ENCODE peak calls at places on chromosomes 13 and 19, in ten cellular contexts. L is small intestine; N is Daoy; X is amniotic stem cell; F is SW480; V is body of pancreas; W is naive thymus-derived CD8-positive, alpha-beta T cell; K is HFF-Myc; U is NCI-H748 treated with DMSO at 0.1 percent for 48 hours; A is stimulated activated CD4-positive, alpha-beta T cell treated with anti-CD3 and anti-CD28 coated beads, TNF-alpha, amount 100 ng/mL, for 48 hours. T is an unnamed sample.
A peak's percentile ranks its signal among the peaks of the same experiment; 100 is the strongest.

GRCh38 chr19:2223959-2224358 is 12.2 kb downstream of the PLEKHJ1 start:
- DNase-seq in K (no peak), A (no peak), X (no peak), N (no peak), V (no peak), W (no peak), U (no peak), F (no peak), L (no peak), T (no peak)

GRCh38 chr13:51714663-51715168 is 89.2 kb downstream of the DHRS12 start:
- DNase-seq in U (no peak), K (no peak), V (no peak), L (no peak), F (no peak), A (no peak), W (no peak), X (no peak), N (no peak), T (no peak)

GRCh38 chr19:13669780-13670355 is 94.5 kb upstream of the MRI1 start:
- DNase-seq in F (no peak), L (no peak), N (no peak), V (no peak), A (no peak), X (no peak), U (no peak), K (no peak), W (no peak), T (no peak)

GRCh38 chr13:87311165-87311564 is 360.0 kb upstream of the SLITRK5 start:
- DNase-seq in L (no peak), V (no peak), X (no peak), W (no peak), A (no peak), U (no peak), K (no peak), F (no peak), N (peak; percentile 3), T (no peak)

GRCh38 chr19:39473443-39473960 is 7.1 kb upstream of the TIMM50 start:
- DNase-seq in F (no peak), X (no peak), A (no peak), U (no peak), L (no peak), W (no peak), N (no peak), V (no peak), K (no peak), T (no peak)

GRCh38 chr19:11145147-11145924 is 10.2 kb downstream of the SPC24 start:
- DNase-seq in N (no peak), A (no peak), L (no peak), W (no peak), V (no peak), K (no peak), X (no peak), F (no peak), U (no peak), T (no peak)

GRCh38 chr19:2261438-2262172 is 5.4 kb upstream of the JSRP1 start:
- DNase-seq in U (no peak), K (no peak), L (peak; percentile 57), N (no peak), A (no peak), V (peak; percentile 53), X (no peak), F (no peak), W (peak; percentile 47), T (no peak)

GRCh38 chr19:35673121-35673804 is 6.9 kb downstream of the UPK1A start:
- DNase-seq in X (peak; percentile 55), V (peak; percentile 25), K (peak; percentile 14), W (peak; percentile 21), A (peak; percentile 44), N (peak; percentile 80), U (peak; percentile 53), F (peak; percentile 66), L (peak; percentile 25), T (no peak)

GRCh38 chr13:113976711-113977684 is 3.1 kb upstream of the C13orf46 start:
- DNase-seq in W (no peak), U (no peak), N (peak; percentile 27), L (no peak), F (peak; percentile 43), A (no peak), X (no peak), K (no peak), V (no peak), T (no peak)

GRCh38 chr13:91242652-91243051 is 104.8 kb upstream of the MIR17HG start:
- DNase-seq in X (no peak), K (no peak), V (no peak), L (no peak), N (no peak), A (no peak), F (no peak), W (no peak), U (no peak), T (no peak)

GRCh38 chr19:10271543-10272086 is 695 bp downstream of the ICAM1 start:
- DNase-seq in L (no peak), F (no peak), K (no peak), N (peak; percentile 71), W (no peak), U (no peak), X (no peak), A (no peak), V (no peak), T (no peak)

GRCh38 chr13:98937911-98938381 is 39.9 kb downstream of the DOCK9 start:
- DNase-seq in X (no peak), V (no peak), A (no peak), L (no peak), N (no peak), U (no peak), K (no peak), F (no peak), W (no peak), T (no peak)